ENCODE peak calls at places on chromosomes 13 and 19, in six cellular contexts. D, T, O, H, I and X are unnamed samples.

GRCh38 chr19:42198676-42199439 is 18.6 kb downstream of the DEDD2 start:
- DNase-seq in D (no peak), O (no peak), I (no peak), H (peak), T (no peak), X (peak)

GRCh38 chr13:33258437-33259193 is 26.9 kb downstream of the STARD13 start:
- DNase-seq in T (no peak), D (no peak), H (no peak), I (no peak), O (no peak), X (no peak)

GRCh38 chr19:41518141-41518540 is 57.8 kb upstream of the CEACAM21 start:
- DNase-seq in D (no peak), I (no peak), T (no peak), H (no peak), O (no peak), X (no peak)

GRCh38 chr13:27792393-27793218 is at the start of gene GSX1:
- DNase-seq in D (peak), H (no peak), I (peak), O (peak), T (peak), X (peak)

GRCh38 chr19:50962245-50962644 is 7.1 kb downstream of the KLK6 start:
- DNase-seq in T (no peak), D (peak), O (no peak), H (no peak), I (no peak), X (no peak)

GRCh38 chr19:3234800-3235199 is 10.3 kb downstream of the CELF5 start:
- DNase-seq in T (no peak), H (no peak), I (no peak), D (no peak), O (no peak), X (no peak)

GRCh38 chr19:7512400-7512851 is 3.5 kb upstream of the ZNF358 start:
- DNase-seq in I (no peak), D (peak), T (no peak), H (no peak), O (no peak), X (no peak)

GRCh38 chr13:112690242-112690943 is 555 bp downstream of the ATP11A start:
- DNase-seq in T (peak), H (peak), I (no peak), O (peak), D (no peak), X (peak)

GRCh38 chr19:17394891-17395415 is 957 bp upstream of the CCDC194 start:
- DNase-seq in T (peak), O (peak), I (no peak), D (peak), H (peak), X (peak)

GRCh38 chr13:107138468-107138867 is 570.5 kb upstream of the ARGLU1 start:
- DNase-seq in D (no peak), O (no peak), H (no peak), T (no peak), I (no peak), X (no peak)

GRCh38 chr19:38774181-38774950 is 1.0 kb upstream of the LGALS7 start:
- DNase-seq in O (no peak), D (no peak), I (no peak), T (no peak), H (no peak), X (no peak)

GRCh38 chr19:38778733-38779132 is 5.4 kb upstream of the LGALS7 start:
- DNase-seq in I (no peak), H (no peak), O (peak), D (no peak), T (no peak), X (no peak)

GRCh38 chr19:38769635-38770211 is 3.6 kb downstream of the LGALS7 start:
- DNase-seq in T (peak), O (peak), D (peak), H (peak), I (peak), X (peak)

GRCh38 chr19:38773469-38774177 is at the start of gene LGALS7:
- DNase-seq in I (no peak), O (no peak), D (no peak), H (no peak), T (no peak), X (no peak)
- TF ChIP-seq POLR2A in I (no peak), O (no peak), D (no peak), H (no peak), T (no peak), X (no peak)

DNA sequence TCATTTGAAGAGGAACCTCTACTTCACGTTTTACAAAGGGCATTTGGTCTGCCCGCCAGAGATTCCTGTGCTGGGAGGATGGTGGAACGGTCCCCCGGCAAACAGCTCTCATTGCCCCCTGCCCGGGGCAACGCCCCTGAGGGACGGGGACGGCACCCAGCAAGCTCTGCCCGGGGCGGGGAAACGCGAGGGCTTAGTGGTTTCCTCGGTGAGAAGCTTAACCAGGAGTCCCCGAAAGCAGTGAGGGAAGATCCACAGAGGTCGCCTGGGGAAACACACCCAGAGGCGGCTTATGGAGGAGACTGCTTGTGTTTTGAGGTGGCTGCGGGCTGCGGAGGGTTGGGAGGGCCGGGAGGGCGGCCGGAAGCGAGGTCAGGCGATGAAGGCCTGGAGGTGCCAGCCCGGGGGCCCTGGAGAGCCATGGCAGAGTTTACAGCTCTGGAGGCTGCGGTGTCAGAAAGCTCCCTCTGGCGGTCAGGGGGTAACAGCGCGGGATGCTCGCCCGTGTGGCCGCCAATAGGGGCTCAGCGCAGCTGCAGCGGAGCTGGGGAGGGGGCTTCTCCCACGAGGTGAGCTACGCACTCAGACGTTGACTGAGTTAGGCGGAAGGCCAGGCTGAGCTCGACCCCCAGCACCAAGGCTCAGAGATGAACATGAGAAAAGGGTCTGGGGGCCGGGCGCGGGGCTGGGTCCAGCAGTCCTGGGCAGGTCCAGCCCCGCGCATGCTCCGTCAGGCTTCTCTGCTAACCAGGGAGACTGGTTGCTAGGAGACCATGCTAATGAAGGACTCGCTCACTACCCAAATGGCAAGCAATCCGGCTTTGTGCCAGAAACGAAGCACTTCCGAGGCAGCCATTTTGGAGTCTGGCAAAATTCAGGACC is 652 bp upstream of the TPGS1 start:
- DNase-seq in I (peak), H (peak), T (peak), D (peak), O (peak), X (peak)
- TF ChIP-seq POLR2A in I (no peak), H (no peak), T (no peak), D (peak), O (peak), X (no peak)

GRCh38 chr19:10899171-10899653 is 27.9 kb downstream of the CARM1 start:
- DNase-seq in H (no peak), O (peak), T (peak), I (peak), D (no peak), X (peak)
- TF ChIP-seq POLR2A in H (no peak), O (no peak), T (no peak), I (no peak), D (no peak), X (no peak)

GRCh38 chr19:14416743-14417214 is 2.4 kb downstream of the DDX39A start:
- DNase-seq in O (no peak), H (peak), D (no peak), T (no peak), I (no peak), X (peak)
- TF ChIP-seq POLR2A in O (no peak), H (no peak), D (no peak), T (no peak), I (no peak), X (no peak)

GRCh38 chr19:10320602-10321416 is 5.0 kb upstream of the FDX2 start:
- DNase-seq in O (no peak), T (no peak), D (no peak), I (no peak), H (no peak), X (no peak)

GRCh38 chr19:10321417-10321797 is 5.6 kb upstream of the FDX2 start:
- DNase-seq in T (no peak), D (no peak), I (no peak), H (no peak), O (no peak), X (no peak)

GRCh38 chr19:10325732-10326131 is 7.6 kb downstream of the RAVER1 start:
- DNase-seq in T (no peak), O (no peak), D (no peak), H (no peak), I (no peak), X (no peak)

GRCh38 chr19:10318807-10319426 is 3.1 kb upstream of the FDX2 start:
- DNase-seq in D (no peak), O (no peak), T (no peak), I (no peak), H (no peak), X (no peak)

GRCh38 chr19:10321874-10322835 is 6.3 kb upstream of the FDX2 start:
- DNase-seq in H (no peak), D (no peak), O (no peak), I (no peak), T (no peak), X (no peak)
- TF ChIP-seq POLR2A in H (no peak), D (no peak), O (no peak), I (no peak), T (no peak), X (no peak)